ENCODE peak calls at places on chromosomes 16 and 17, in five cellular contexts. O is activated T-cell treated with anti-CD3 and anti-CD28 coated beads, Interleukin-2, amount 50 U/mL, for 72 hours; W is naive thymus-derived CD8-positive, alpha-beta T cell; N is GM04503; J is activated naive CD8-positive, alpha-beta T cell treated with anti-CD3 and anti-CD28 coated beads for 36 hours. A is an unnamed sample.

GRCh38 chr17:76278952-76279741 is 14.0 kb downstream of the UBALD2 start:
- DNase-seq in J (peak), W (peak), O (peak), N (no peak), A (peak)

GRCh38 chr17:63996430-63997182 is 1.5 kb upstream of the PRR29 start:
- DNase-seq in W (no peak), N (no peak), O (no peak), J (no peak), A (no peak)

GRCh38 chr16:64362193-64362592 is 759.7 kb downstream of the CDH11 start:
- DNase-seq in O (no peak), W (no peak), N (no peak), J (no peak), A (peak)

GRCh38 chr16:68085259-68086071 is at the start of gene NFATC3:
- DNase-seq in O (peak), N (peak), J (peak), W (peak), A (peak)

GRCh38 chr17:49836111-49837030 is 11.5 kb downstream of the TAC4 start:
- DNase-seq in J (no peak), W (no peak), N (no peak), O (no peak), A (no peak)

GRCh38 chr17:1695365-1695764 is 10.7 kb upstream of the PRPF8 start:
- DNase-seq in N (no peak), O (no peak), W (no peak), J (no peak), A (no peak)

GRCh38 chr16:24309222-24309905 is 53.2 kb downstream of the CACNG3 start:
- DNase-seq in W (no peak), J (peak), N (no peak), O (peak), A (no peak)

GRCh38 chr17:47188266-47188665 is 829 bp downstream of the CDC27 start:
- DNase-seq in N (peak), W (no peak), O (peak), J (peak), A (no peak)

GRCh38 chr17:42428141-42428944 is 5.3 kb upstream of the CAVIN1 start:
- DNase-seq in O (peak), W (peak), J (no peak), N (peak), A (peak)

GRCh38 chr16:27980919-27981670 is 82.4 kb downstream of the GSG1L start:
- DNase-seq in O (no peak), W (no peak), N (no peak), J (no peak), A (no peak)